ENCODE peak calls at places on chromosomes 12 and 14, in nine cellular contexts. H is CD8-positive, alpha-beta memory T cell; J is aorta; U is PC-9; X is endothelial cell of umbilical vein; A is GM23338; C is Peyer's patch; L is psoas muscle; F is transverse colon. T is an unnamed sample. For H3K27me3, the result is how much of the 10 kb centered on the place peaks cover.

GRCh38 chr14:73261520-73262426 is 24.5 kb downstream of the PAPLN start:
- DNase-seq in H (no peak), A (no peak), X (no peak), U (no peak), F (no peak), L (no peak), J (peak), C (no peak), T (no peak)

GRCh38 chr12:1613860-1614259 is 15.2 kb upstream of the WNT5B start:
- DNase-seq in X (no peak), C (no peak), L (no peak), U (no peak), A (peak), J (no peak), F (no peak), H (no peak), T (no peak)

GRCh38 chr14:68627050-68627867 is 165.6 kb downstream of the ZFP36L1 start:
- DNase-seq in X (no peak), U (peak), F (no peak), C (no peak), H (no peak), L (no peak), A (no peak), J (peak), T (no peak)

GRCh38 chr14:100305446-100306255 is 593 bp downstream of the SLC25A29 start:
- DNase-seq in F (peak), C (peak), L (no peak), H (peak), X (peak), U (no peak), J (peak), A (peak), T (peak)

GRCh38 chr12:47954467-47955045 is 8.8 kb upstream of the TMEM106C start:
- DNase-seq in C (no peak), A (no peak), J (no peak), H (no peak), U (peak), X (no peak), F (peak), L (no peak), T (no peak)

GRCh38 chr14:32408018-32408417 is 78.9 kb downstream of the AKAP6 start:
- DNase-seq in L (no peak), A (no peak), X (no peak), F (no peak), J (peak), U (no peak), C (no peak), H (no peak), T (no peak)

GRCh38 chr12:10705655-10706054 is 17.5 kb downstream of the YBX3 start:
- DNase-seq in U (no peak), L (no peak), A (no peak), J (no peak), C (no peak), X (no peak), F (no peak), H (no peak), T (no peak)

GRCh38 chr12:76384560-76384959 is 36.3 kb upstream of the BBS10 start:
- DNase-seq in C (no peak), A (no peak), X (no peak), J (no peak), H (no peak), L (no peak), U (no peak), F (no peak), T (no peak)

GRCh38 chr12:9642606-9643270 is 26.8 kb upstream of the CLEC2D start:
- DNase-seq in U (no peak), L (no peak), X (no peak), H (no peak), A (no peak), C (peak), F (peak), J (no peak), T (no peak)

GRCh38 chr12:14258468-14258947 is 107.0 kb upstream of the ATF7IP start:
- DNase-seq in L (peak), A (peak), J (no peak), C (no peak), H (no peak), U (no peak), X (no peak), F (no peak), T (no peak)

GRCh38 chr14:68891851-68892660 is 87.0 kb downstream of the ACTN1 start:
- DNase-seq in F (no peak), H (no peak), J (no peak), X (no peak), C (no peak), U (no peak), A (no peak), L (peak), T (no peak)

GRCh38 chr12:3363608-3364007 is 127.4 kb upstream of the PRMT8 start:
- DNase-seq in H (no peak), A (no peak), F (peak), L (no peak), U (no peak), C (no peak), X (no peak), J (peak), T (no peak)

GRCh38 chr12:47905313-47905730 is 528 bp upstream of the VDR start:
- DNase-seq in L (peak), A (peak), U (peak), J (peak), C (peak), F (peak), X (no peak), H (peak), T (peak)

GRCh38 chr12:27193106-27193505 is 51.0 kb upstream of the STK38L start:
- DNase-seq in X (no peak), F (no peak), H (no peak), L (no peak), A (no peak), U (no peak), J (no peak), C (no peak), T (no peak)

GRCh38 chr14:70086685-70087379 is 101.9 kb downstream of the SLC8A3 start:
- DNase-seq in F (peak), H (no peak), U (peak), L (no peak), C (no peak), J (no peak), A (peak), X (peak), T (no peak)

GRCh38 chr12:111993290-111994150 is 19.4 kb downstream of the TMEM116 start:
- DNase-seq in A (no peak), C (no peak), H (no peak), U (no peak), J (no peak), F (no peak), X (no peak), L (no peak), T (no peak)

GRCh38 chr12:75205556-75205955 is 4.1 kb downstream of the KCNC2 start:
- DNase-seq in L (no peak), F (no peak), A (no peak), X (no peak), U (no peak), J (no peak), H (no peak), C (no peak), T (no peak)
- H3K27me3 ChIP-seq in L (under half), F (under half), A (half or more), X (under half), U (under half), J (under half), H (under half), C (under half), T (under half)

GRCh38 chr14:89298056-89298834 is 118.8 kb downstream of the FOXN3 start:
- DNase-seq in H (no peak), A (no peak), X (no peak), C (no peak), L (no peak), U (no peak), F (no peak), J (no peak), T (no peak)
- H3K27me3 ChIP-seq in H (under half), A (under half), X (under half), C (under half), L (under half), U (under half), F (under half), J (under half), T (under half)

GRCh38 chr12:4985820-4986219 is 57.9 kb upstream of the KCNA5 start:
- DNase-seq in X (no peak), C (no peak), F (no peak), L (no peak), J (no peak), H (no peak), A (no peak), U (no peak), T (no peak)
- H3K27me3 ChIP-seq in X (under half), C (under half), F (under half), L (under half), J (under half), H (under half), A (under half), U (half or more), T (half or more)

GRCh38 chr12:54030889-54031860 is 1.7 kb upstream of the HOXC5 start:
- DNase-seq in F (no peak), L (peak), J (no peak), H (no peak), C (no peak), A (peak), X (no peak), U (no peak), T (no peak)
- H3K27me3 ChIP-seq in F (half or more), L (under half), J (under half), H (half or more), C (under half), A (half or more), X (half or more), U (under half), T (half or more)

T was measured in lower lobe of right lung.